ENCODE peak calls at places on chromosomes 6 and 20, in nine cellular contexts. One of them, this sample, is unnamed. For H3K9me3, the result is how much of the 10 kb centered on the place peaks cover.

GRCh38 chr20:41174782-41175181 is 37.4 kb downstream of the PLCG1 start:
- DNase-seq in ascending aorta: no peak
- DNase-seq in A549: no peak
- DNase-seq in H9: peak
- DNase-seq in ovary: no peak
- DNase-seq in cardiac muscle cell: no peak
- DNase-seq in endothelial cell of umbilical vein: no peak
- DNase-seq in CD4-positive, CD25-positive, alpha-beta regulatory T cell: no peak
- DNase-seq in fibroblast of lung: peak
- DNase-seq in this sample: no peak

GRCh38 chr6:29502181-29502580 is 14.4 kb upstream of the MAS1L start:
- DNase-seq in cardiac muscle cell: no peak
- DNase-seq in A549: no peak
- DNase-seq in endothelial cell of umbilical vein: no peak
- DNase-seq in ascending aorta: no peak
- DNase-seq in H9: no peak
- DNase-seq in ovary: no peak
- DNase-seq in CD4-positive, CD25-positive, alpha-beta regulatory T cell: no peak
- DNase-seq in fibroblast of lung: no peak
- DNase-seq in this sample: no peak

GRCh38 chr6:77456531-77457248 is 6.6 kb downstream of the HTR1B start:
- DNase-seq in ascending aorta: no peak
- DNase-seq in cardiac muscle cell: no peak
- DNase-seq in endothelial cell of umbilical vein: peak
- DNase-seq in fibroblast of lung: peak
- DNase-seq in ovary: no peak
- DNase-seq in CD4-positive, CD25-positive, alpha-beta regulatory T cell: no peak
- DNase-seq in H9: peak
- DNase-seq in A549: no peak
- DNase-seq in this sample: peak

GRCh38 chr6:56710967-56711366 is 68.3 kb upstream of the DST start:
- DNase-seq in cardiac muscle cell: no peak
- DNase-seq in H9: no peak
- DNase-seq in CD4-positive, CD25-positive, alpha-beta regulatory T cell: no peak
- DNase-seq in ascending aorta: no peak
- DNase-seq in ovary: no peak
- DNase-seq in endothelial cell of umbilical vein: no peak
- DNase-seq in fibroblast of lung: no peak
- DNase-seq in A549: no peak
- DNase-seq in this sample: no peak

GRCh38 chr6:41626917-41627316 is 11.4 kb upstream of the MDFI start:
- DNase-seq in CD4-positive, CD25-positive, alpha-beta regulatory T cell: no peak
- DNase-seq in fibroblast of lung: no peak
- DNase-seq in ovary: no peak
- DNase-seq in cardiac muscle cell: no peak
- DNase-seq in H9: no peak
- DNase-seq in endothelial cell of umbilical vein: peak
- DNase-seq in A549: no peak
- DNase-seq in ascending aorta: no peak
- DNase-seq in this sample: peak

GRCh38 chr6:142842423-142843261 is 102.3 kb downstream of the HIVEP2 start:
- DNase-seq in endothelial cell of umbilical vein: peak
- DNase-seq in CD4-positive, CD25-positive, alpha-beta regulatory T cell: peak
- DNase-seq in ovary: no peak
- DNase-seq in A549: no peak
- DNase-seq in H9: no peak
- DNase-seq in ascending aorta: no peak
- DNase-seq in cardiac muscle cell: no peak
- DNase-seq in fibroblast of lung: peak
- DNase-seq in this sample: no peak

GRCh38 chr6:42527204-42527603 is 36.6 kb upstream of the UBR2 start:
- DNase-seq in A549: no peak
- DNase-seq in H9: no peak
- DNase-seq in endothelial cell of umbilical vein: no peak
- DNase-seq in ascending aorta: no peak
- DNase-seq in fibroblast of lung: no peak
- DNase-seq in ovary: no peak
- DNase-seq in cardiac muscle cell: no peak
- DNase-seq in CD4-positive, CD25-positive, alpha-beta regulatory T cell: no peak
- DNase-seq in this sample: no peak

GRCh38 chr20:23212011-23212410 is 125.9 kb upstream of the CD93 start:
- DNase-seq in cardiac muscle cell: no peak
- DNase-seq in endothelial cell of umbilical vein: no peak
- DNase-seq in ovary: no peak
- DNase-seq in CD4-positive, CD25-positive, alpha-beta regulatory T cell: no peak
- DNase-seq in fibroblast of lung: no peak
- DNase-seq in A549: no peak
- DNase-seq in ascending aorta: no peak
- DNase-seq in H9: no peak
- DNase-seq in this sample: no peak

GRCh38 chr6:117303323-117303722 is 38.0 kb downstream of the VGLL2 start:
- DNase-seq in H9: no peak
- DNase-seq in ovary: no peak
- DNase-seq in endothelial cell of umbilical vein: no peak
- DNase-seq in fibroblast of lung: no peak
- DNase-seq in cardiac muscle cell: no peak
- DNase-seq in A549: no peak
- DNase-seq in ascending aorta: no peak
- DNase-seq in CD4-positive, CD25-positive, alpha-beta regulatory T cell: no peak
- DNase-seq in this sample: no peak

GRCh38 chr20:52025938-52026337 is 165.6 kb downstream of the ZFP64 start:
- DNase-seq in A549: no peak
- DNase-seq in H9: no peak
- DNase-seq in endothelial cell of umbilical vein: no peak
- DNase-seq in ascending aorta: no peak
- DNase-seq in ovary: no peak
- DNase-seq in fibroblast of lung: peak
- DNase-seq in cardiac muscle cell: no peak
- DNase-seq in CD4-positive, CD25-positive, alpha-beta regulatory T cell: no peak
- DNase-seq in this sample: no peak

GRCh38 chr20:16158090-16158975 is 414.9 kb downstream of the KIF16B start:
- DNase-seq in endothelial cell of umbilical vein: no peak
- DNase-seq in ovary: no peak
- DNase-seq in H9: no peak
- DNase-seq in cardiac muscle cell: no peak
- DNase-seq in A549: no peak
- DNase-seq in ascending aorta: no peak
- DNase-seq in fibroblast of lung: no peak
- DNase-seq in CD4-positive, CD25-positive, alpha-beta regulatory T cell: no peak
- DNase-seq in this sample: no peak

GRCh38 chr6:150664091-150664490 is 64.4 kb downstream of the PLEKHG1 start:
- DNase-seq in cardiac muscle cell: no peak
- DNase-seq in ovary: no peak
- DNase-seq in CD4-positive, CD25-positive, alpha-beta regulatory T cell: no peak
- DNase-seq in H9: no peak
- DNase-seq in fibroblast of lung: no peak
- DNase-seq in endothelial cell of umbilical vein: no peak
- DNase-seq in A549: no peak
- DNase-seq in ascending aorta: no peak
- DNase-seq in this sample: no peak

GRCh38 chr20:21182832-21183563 is 57.1 kb downstream of the KIZ start:
- DNase-seq in A549: no peak
- DNase-seq in cardiac muscle cell: no peak
- DNase-seq in ascending aorta: no peak
- DNase-seq in H9: no peak
- DNase-seq in endothelial cell of umbilical vein: no peak
- DNase-seq in ovary: peak
- DNase-seq in fibroblast of lung: peak
- DNase-seq in CD4-positive, CD25-positive, alpha-beta regulatory T cell: no peak
- DNase-seq in this sample: no peak

GRCh38 chr6:41280658-41281057 is 5.8 kb downstream of the TREM1 start:
- DNase-seq in cardiac muscle cell: no peak
- DNase-seq in A549: no peak
- DNase-seq in H9: no peak
- DNase-seq in ovary: no peak
- DNase-seq in CD4-positive, CD25-positive, alpha-beta regulatory T cell: no peak
- DNase-seq in ascending aorta: no peak
- DNase-seq in fibroblast of lung: no peak
- DNase-seq in endothelial cell of umbilical vein: no peak
- DNase-seq in this sample: no peak

DNA sequence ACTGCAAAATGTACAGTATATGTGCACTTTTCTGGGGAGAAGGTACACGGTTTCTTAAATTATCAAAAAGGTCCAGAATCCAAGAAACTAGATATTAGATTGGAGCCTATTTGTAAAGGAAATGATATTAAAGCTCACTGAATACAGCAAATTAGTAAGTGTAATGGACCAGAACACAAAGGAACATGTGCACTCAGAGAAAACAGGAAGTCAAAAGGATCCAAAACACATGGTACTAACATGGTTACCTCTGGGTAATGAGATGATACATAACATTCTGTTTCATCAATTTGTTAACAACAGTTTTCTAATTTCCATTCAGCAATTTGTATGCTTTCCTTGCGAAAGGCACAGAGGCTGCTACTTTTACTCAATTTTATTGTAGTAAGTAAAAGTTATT is 18.7 kb downstream of the ZNF322 start:
- DNase-seq in CD4-positive, CD25-positive, alpha-beta regulatory T cell: no peak
- DNase-seq in A549: no peak
- DNase-seq in fibroblast of lung: no peak
- DNase-seq in ascending aorta: no peak
- DNase-seq in endothelial cell of umbilical vein: no peak
- DNase-seq in ovary: no peak
- DNase-seq in H9: no peak
- DNase-seq in cardiac muscle cell: no peak
- DNase-seq in this sample: no peak
- H3K9me3 ChIP-seq in CD4-positive, CD25-positive, alpha-beta regulatory T cell: half or more
- H3K9me3 ChIP-seq in A549: half or more
- H3K9me3 ChIP-seq in fibroblast of lung: under half
- H3K9me3 ChIP-seq in ascending aorta: under half
- H3K9me3 ChIP-seq in endothelial cell of umbilical vein: under half
- H3K9me3 ChIP-seq in ovary: under half
- H3K9me3 ChIP-seq in H9: under half
- H3K9me3 ChIP-seq in cardiac muscle cell: under half
- H3K9me3 ChIP-seq in this sample: under half

GRCh38 chr6:36934868-36935267 is 19.7 kb upstream of the PI16 start:
- DNase-seq in endothelial cell of umbilical vein: no peak
- DNase-seq in cardiac muscle cell: no peak
- DNase-seq in ascending aorta: no peak
- DNase-seq in A549: no peak
- DNase-seq in fibroblast of lung: no peak
- DNase-seq in CD4-positive, CD25-positive, alpha-beta regulatory T cell: no peak
- DNase-seq in H9: no peak
- DNase-seq in ovary: no peak
- DNase-seq in this sample: no peak

GRCh38 chr6:36936824-36937223 is 17.7 kb upstream of the PI16 start:
- DNase-seq in fibroblast of lung: no peak
- DNase-seq in CD4-positive, CD25-positive, alpha-beta regulatory T cell: no peak
- DNase-seq in A549: no peak
- DNase-seq in endothelial cell of umbilical vein: no peak
- DNase-seq in cardiac muscle cell: no peak
- DNase-seq in H9: no peak
- DNase-seq in ovary: no peak
- DNase-seq in ascending aorta: no peak
- DNase-seq in this sample: no peak

GRCh38 chr6:36929607-36930006 is 24.9 kb upstream of the PI16 start:
- DNase-seq in CD4-positive, CD25-positive, alpha-beta regulatory T cell: no peak
- DNase-seq in cardiac muscle cell: no peak
- DNase-seq in fibroblast of lung: peak
- DNase-seq in ovary: no peak
- DNase-seq in ascending aorta: no peak
- DNase-seq in A549: no peak
- DNase-seq in endothelial cell of umbilical vein: no peak
- DNase-seq in H9: no peak
- DNase-seq in this sample: no peak

GRCh38 chr6:36930483-36930882 is 24.1 kb upstream of the PI16 start:
- DNase-seq in endothelial cell of umbilical vein: no peak
- DNase-seq in ovary: no peak
- DNase-seq in A549: no peak
- DNase-seq in cardiac muscle cell: no peak
- DNase-seq in fibroblast of lung: no peak
- DNase-seq in H9: no peak
- DNase-seq in ascending aorta: no peak
- DNase-seq in CD4-positive, CD25-positive, alpha-beta regulatory T cell: no peak
- DNase-seq in this sample: no peak

DNA sequence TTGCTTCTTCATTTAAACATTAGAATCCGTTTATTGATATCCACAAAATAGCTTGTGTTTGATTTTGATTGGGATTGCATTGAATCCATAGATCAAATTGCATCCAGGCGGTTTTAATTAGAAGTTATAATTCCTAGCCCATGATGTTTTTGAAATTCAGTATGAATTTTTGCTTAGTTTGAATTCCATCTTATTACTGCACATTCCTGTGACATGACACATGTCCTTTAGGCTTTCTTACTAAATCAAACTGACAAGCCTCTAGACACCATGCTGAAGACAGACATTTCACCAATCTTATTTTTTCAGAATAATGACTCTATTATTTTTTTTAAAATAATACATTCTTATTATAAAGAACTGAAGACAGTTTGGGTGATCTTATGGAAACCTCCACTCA is 21.4 kb upstream of the PI16 start:
- DNase-seq in cardiac muscle cell: no peak
- DNase-seq in H9: no peak
- DNase-seq in fibroblast of lung: peak
- DNase-seq in A549: no peak
- DNase-seq in endothelial cell of umbilical vein: peak
- DNase-seq in CD4-positive, CD25-positive, alpha-beta regulatory T cell: no peak
- DNase-seq in ovary: no peak
- DNase-seq in ascending aorta: no peak
- DNase-seq in this sample: no peak
- H3K9me3 ChIP-seq in cardiac muscle cell: under half
- H3K9me3 ChIP-seq in H9: under half
- H3K9me3 ChIP-seq in fibroblast of lung: under half
- H3K9me3 ChIP-seq in A549: under half
- H3K9me3 ChIP-seq in endothelial cell of umbilical vein: under half
- H3K9me3 ChIP-seq in CD4-positive, CD25-positive, alpha-beta regulatory T cell: under half
- H3K9me3 ChIP-seq in ovary: under half
- H3K9me3 ChIP-seq in ascending aorta: under half
- H3K9me3 ChIP-seq in this sample: under half

DNA sequence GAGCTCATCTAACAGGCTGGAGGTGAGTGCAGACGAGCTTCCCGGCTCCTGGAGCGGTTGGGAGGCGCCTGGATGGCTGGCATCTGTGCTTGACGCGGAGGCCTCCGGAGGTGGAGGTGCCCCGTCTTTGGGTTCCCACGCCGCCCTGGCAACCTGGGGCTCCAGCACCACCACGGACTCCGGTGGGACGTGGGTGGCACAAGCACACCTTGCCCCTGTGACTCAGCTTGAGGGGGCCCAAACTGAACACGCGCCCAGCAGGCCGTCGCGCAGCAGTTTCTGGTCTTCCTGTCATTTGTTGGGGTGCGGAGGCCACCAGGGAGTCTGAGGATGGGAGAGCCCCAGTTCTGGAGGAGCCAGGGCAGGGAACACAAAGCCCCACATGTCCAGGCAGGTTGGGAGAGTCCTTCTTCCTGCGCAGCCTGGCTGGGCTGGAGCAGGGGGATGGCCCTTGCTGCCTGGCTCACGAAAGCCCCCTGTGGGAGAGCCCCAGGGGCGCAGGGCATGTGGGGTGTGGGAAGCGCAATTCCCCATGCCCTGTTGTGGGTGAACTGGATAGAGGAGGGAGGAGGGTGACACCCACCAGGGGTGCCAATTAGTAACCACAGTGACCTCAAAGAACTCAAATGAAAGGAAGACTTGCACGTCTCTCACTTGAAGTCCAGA is 1378.6 kb upstream of the DEFB115 start:
- DNase-seq in ascending aorta: no peak
- DNase-seq in endothelial cell of umbilical vein: no peak
- DNase-seq in fibroblast of lung: no peak
- DNase-seq in CD4-positive, CD25-positive, alpha-beta regulatory T cell: no peak
- DNase-seq in A549: no peak
- DNase-seq in cardiac muscle cell: no peak
- DNase-seq in H9: no peak
- DNase-seq in ovary: no peak
- DNase-seq in this sample: no peak
- H3K9me3 ChIP-seq in ascending aorta: under half
- H3K9me3 ChIP-seq in endothelial cell of umbilical vein: under half
- H3K9me3 ChIP-seq in fibroblast of lung: under half
- H3K9me3 ChIP-seq in CD4-positive, CD25-positive, alpha-beta regulatory T cell: under half
- H3K9me3 ChIP-seq in A549: under half
- H3K9me3 ChIP-seq in cardiac muscle cell: under half
- H3K9me3 ChIP-seq in H9: half or more
- H3K9me3 ChIP-seq in ovary: under half
- H3K9me3 ChIP-seq in this sample: half or more

GRCh38 chr6:168307011-168307694 is 12.4 kb downstream of the DACT2 start:
- DNase-seq in fibroblast of lung: no peak
- DNase-seq in ovary: no peak
- DNase-seq in cardiac muscle cell: no peak
- DNase-seq in CD4-positive, CD25-positive, alpha-beta regulatory T cell: no peak
- DNase-seq in H9: no peak
- DNase-seq in endothelial cell of umbilical vein: no peak
- DNase-seq in ascending aorta: no peak
- DNase-seq in A549: no peak
- DNase-seq in this sample: peak
- H3K9me3 ChIP-seq in fibroblast of lung: under half
- H3K9me3 ChIP-seq in ovary: under half
- H3K9me3 ChIP-seq in cardiac muscle cell: under half
- H3K9me3 ChIP-seq in CD4-positive, CD25-positive, alpha-beta regulatory T cell: under half
- H3K9me3 ChIP-seq in H9: under half
- H3K9me3 ChIP-seq in endothelial cell of umbilical vein: under half
- H3K9me3 ChIP-seq in ascending aorta: under half
- H3K9me3 ChIP-seq in A549: under half
- H3K9me3 ChIP-seq in this sample: under half

This sample was measured in tibial artery.